ENCODE peak calls at places on chromosomes 4 and X, in four cellular contexts. G, E, N and L are unnamed samples. For H3K9me3, the result is how much of the 10 kb centered on the place peaks cover.

GRCh38 chr4:41656572-41657301 is 91.8 kb downstream of the PHOX2B start:
- DNase-seq in G (no peak), E (no peak), N (no peak), L (no peak)

GRCh38 chr4:173381610-173382009 is 10.9 kb downstream of the SAP30 start:
- DNase-seq in G (no peak), N (no peak), E (peak), L (no peak)

GRCh38 chr4:1057403-1057745 is 45.9 kb downstream of the FGFRL1 start:
- DNase-seq in E (no peak), G (no peak), N (no peak), L (peak)

GRCh38 chr4:162485486-162485885 is 321.7 kb upstream of the FSTL5 start:
- DNase-seq in E (no peak), G (no peak), N (no peak), L (no peak)

GRCh38 chrX:114581528-114582263 is 2.2 kb upstream of the HTR2C start:
- DNase-seq in N (no peak), E (peak), G (no peak), L (no peak)

GRCh38 chrX:30875957-30876356 is 13.1 kb downstream of the TAB3 start:
- DNase-seq in G (peak), E (peak), N (no peak), L (no peak)

GRCh38 chrX:72272868-72273267 is 4.2 kb downstream of the RPS4X start:
- DNase-seq in E (no peak), G (peak), N (no peak), L (peak)

GRCh38 chr4:182843813-182844325 is 73.3 kb downstream of the DCTD start:
- DNase-seq in N (no peak), E (no peak), G (no peak), L (no peak)

GRCh38 chrX:137563681-137564651 is 2.0 kb upstream of the ZIC3 start:
- DNase-seq in N (no peak), G (no peak), E (no peak), L (no peak)

GRCh38 chr4:126604273-126604867 is 1028.4 kb upstream of the INTU start:
- DNase-seq in N (no peak), G (peak), E (peak), L (peak)

GRCh38 chr4:150462743-150463142 is 119.2 kb upstream of the MAB21L2 start:
- DNase-seq in G (peak), E (no peak), N (no peak), L (no peak)

GRCh38 chrX:38805294-38806053 is 4.2 kb downstream of the MID1IP1 start:
- DNase-seq in E (peak), N (peak), G (peak), L (peak)

GRCh38 chr4:153154010-153154975 is 50.0 kb upstream of the TRIM2 start:
- DNase-seq in N (no peak), G (peak), E (peak), L (peak)

GRCh38 chr4:74613266-74613665 is 168.3 kb downstream of the AREG start:
- DNase-seq in N (no peak), E (peak), G (no peak), L (no peak)

GRCh38 chrX:28058906-28059305 is 77.7 kb upstream of the DCAF8L1 start:
- DNase-seq in N (no peak), E (peak), G (no peak), L (peak)

GRCh38 chrX:7055386-7056137 is 92.0 kb upstream of the STS start:
- DNase-seq in N (no peak), G (no peak), E (no peak), L (peak)

GRCh38 chr4:41362647-41363383 is 106.1 kb downstream of the UCHL1 start:
- DNase-seq in N (no peak), E (no peak), G (no peak), L (no peak)

GRCh38 chrX:154525606-154526490 is 9.8 kb upstream of the FAM3A start:
- DNase-seq in E (no peak), G (peak), N (no peak), L (no peak)

GRCh38 chr4:154078504-154079350 is 289.8 kb upstream of the SFRP2 start:
- DNase-seq in N (no peak), E (no peak), G (no peak), L (no peak)

GRCh38 chr4:85409251-85409650 is 65.7 kb upstream of the ARHGAP24 start:
- DNase-seq in E (peak), N (no peak), G (no peak), L (no peak)

GRCh38 chr4:143335979-143336827 is 473 bp upstream of the GAB1 start:
- DNase-seq in N (peak), E (peak), G (peak), L (peak)

GRCh38 chr4:3868146-3868840 is 102.1 kb downstream of the ADRA2C start:
- DNase-seq in N (no peak), G (no peak), E (no peak), L (no peak)

GRCh38 chrX:2508648-2509335 is 8.0 kb upstream of the DHRSX start:
- DNase-seq in N (no peak), G (no peak), E (no peak), L (no peak)

GRCh38 chr4:95761441-95761840 is 78.5 kb upstream of the PDHA2 start:
- DNase-seq in N (no peak), G (peak), E (peak), L (no peak)

GRCh38 chr4:85402371-85402770 is 72.6 kb upstream of the ARHGAP24 start:
- DNase-seq in E (peak), N (no peak), G (peak), L (no peak)

GRCh38 chr4:40626183-40626990 is 3.3 kb downstream of the RBM47 start:
- DNase-seq in G (no peak), E (peak), N (no peak), L (no peak)

GRCh38 chr4:26873391-26874026 is 12.9 kb downstream of the STIM2 start:
- DNase-seq in G (no peak), E (no peak), N (no peak), L (peak)

GRCh38 chr4:153542131-153542530 is 76.0 kb downstream of the TMEM131L start:
- DNase-seq in N (no peak), E (no peak), G (no peak), L (no peak)

GRCh38 chrX:43450355-43450754 is 205.7 kb upstream of the MAOA start:
- DNase-seq in G (no peak), N (no peak), E (no peak), L (no peak)

GRCh38 chr4:94583938-94584641 is 132.3 kb downstream of the PDLIM5 start:
- DNase-seq in G (no peak), E (no peak), N (no peak), L (no peak)

GRCh38 chr4:119136541-119136940 is 909 bp downstream of the MYOZ2 start:
- DNase-seq in E (peak), N (no peak), G (no peak), L (no peak)

GRCh38 chrX:67893931-67894330 is 350.1 kb downstream of the AR start:
- DNase-seq in E (no peak), N (no peak), G (peak), L (no peak)

GRCh38 chr4:24118031-24118430 is 228.2 kb upstream of the PPARGC1A start:
- DNase-seq in N (no peak), E (no peak), G (no peak), L (no peak)
- H3K9me3 ChIP-seq in N (under half), E (under half), G (under half), L (under half)

DNA sequence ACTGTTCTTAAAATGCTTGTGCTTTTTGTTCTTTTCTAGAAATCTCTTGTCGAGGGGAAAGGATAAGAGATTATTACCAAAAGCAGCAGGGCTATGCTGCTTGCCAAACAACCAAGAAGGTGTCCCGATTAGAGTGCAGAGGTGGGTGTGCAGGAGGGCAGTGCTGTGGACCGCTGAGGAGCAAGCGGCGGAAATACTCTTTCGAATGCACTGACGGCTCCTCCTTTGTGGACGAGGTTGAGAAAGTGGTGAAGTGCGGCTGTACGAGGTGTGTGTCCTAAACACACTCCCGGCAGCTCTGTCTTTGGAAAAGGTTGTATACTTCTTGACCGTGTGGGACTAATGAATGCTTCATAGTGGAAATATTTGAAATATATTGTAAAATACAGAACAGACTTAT is 81.5 kb upstream of the PACRGL start:
- DNase-seq in G (no peak), N (no peak), E (no peak), L (no peak)
- H3K4me3 ChIP-seq in G (no peak), N (no peak), E (no peak), L (no peak)

GRCh38 chrX:144592036-144592435 is 655.3 kb upstream of the SPANXN1 start:
- DNase-seq in N (no peak), E (no peak), G (no peak), L (no peak)

DNA sequence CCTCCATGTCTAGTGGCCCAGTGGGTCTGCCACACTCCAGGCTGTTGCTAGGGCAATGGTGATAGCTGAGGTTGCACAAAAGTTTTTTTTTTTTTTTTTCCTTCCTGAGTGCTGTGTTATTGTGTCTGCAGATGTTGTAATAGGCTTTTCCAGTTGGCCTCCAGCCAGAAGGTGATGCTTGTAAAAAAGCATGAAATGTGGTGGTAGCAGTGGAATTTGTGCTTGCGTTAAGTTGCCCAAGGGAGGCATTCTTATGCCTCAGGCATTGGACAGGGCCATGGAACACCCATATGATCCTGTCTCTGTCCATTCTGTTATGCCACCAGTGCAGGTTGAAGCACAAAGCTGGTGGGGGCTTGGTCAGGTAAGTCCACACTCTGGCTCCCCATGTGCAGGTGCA is 660.5 kb upstream of the SPANXN1 start:
- DNase-seq in N (no peak), G (no peak), E (peak), L (no peak)
- H3K9me3 ChIP-seq in N (under half), G (under half), E (under half), L (under half)

GRCh38 chr4:128289523-128290158 is 2.0 kb upstream of the PGRMC2 start:
- DNase-seq in G (no peak), E (no peak), N (no peak), L (no peak)
- H3K4me3 ChIP-seq in G (peak), E (no peak), N (no peak), L (no peak)

GRCh38 chr4:49036528-49036927 is 50.5 kb downstream of the CWH43 start:
- DNase-seq in G (no peak), E (no peak), N (no peak), L (no peak)

GRCh38 chr4:49032440-49033161 is 46.5 kb downstream of the CWH43 start:
- DNase-seq in G (peak), N (no peak), E (peak), L (no peak)
- H3K9me3 ChIP-seq in G (under half), N (under half), E (under half), L (under half)

GRCh38 chr4:169236901-169237626 is 33.7 kb downstream of the SH3RF1 start:
- DNase-seq in N (no peak), G (no peak), E (no peak), L (no peak)
- H3K4me3 ChIP-seq in N (no peak), G (no peak), E (no peak), L (no peak)

DNA sequence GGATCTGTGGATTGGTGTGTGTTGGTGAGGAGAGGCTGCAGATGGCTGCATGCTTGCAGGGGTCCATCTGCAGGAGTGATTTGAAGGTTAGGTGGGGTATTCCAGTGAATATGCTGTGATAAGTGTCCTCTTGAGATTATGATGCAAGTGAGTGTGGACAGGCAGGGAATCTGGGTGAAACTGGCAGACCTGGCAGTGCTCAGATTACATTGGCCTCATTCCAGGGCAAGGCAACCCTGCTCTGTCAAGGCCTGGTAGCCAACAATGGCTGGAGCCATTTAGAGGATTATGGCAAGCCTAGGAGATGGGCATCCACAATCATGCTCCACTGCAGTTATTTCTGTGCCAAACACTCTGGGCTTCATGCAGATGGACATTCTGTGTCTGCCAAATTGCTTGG is 113.9 kb downstream of the RTL3 start:
- DNase-seq in E (no peak), N (no peak), G (no peak), L (no peak)
- H3K9me3 ChIP-seq in E (under half), N (under half), G (under half), L (under half)